ENCODE peak calls at places on chromosome 17, in four cellular contexts. S is RWPE2, Y is ascending aorta, B is ovary. C is an unnamed sample. For H3K36me3 and H3K4me1, the result is how much of the 10 kb centered on the place peaks cover.

GRCh38 chr17:28385037-28385797 is 13.7 kb downstream of the SARM1 start:
- DNase-seq in S (peak), Y (peak), B (no peak), C (no peak)

GRCh38 chr17:59706900-59707181 is 389 bp downstream of the PTRH2 start:
- DNase-seq in S (no peak), Y (no peak), B (no peak), C (no peak)

GRCh38 chr17:10888858-10889257 is 51.0 kb upstream of the PIRT start:
- DNase-seq in S (no peak), Y (no peak), B (no peak), C (no peak)

GRCh38 chr17:55418369-55419268 is 3.0 kb downstream of the MMD start:
- DNase-seq in S (no peak), Y (no peak), B (no peak), C (no peak)

GRCh38 chr17:29581583-29582253 is 7.7 kb downstream of the GIT1 start:
- DNase-seq in S (peak), Y (no peak), B (no peak), C (no peak)

GRCh38 chr17:49489348-49489747 is 5.7 kb upstream of the NGFR start:
- DNase-seq in S (no peak), Y (no peak), B (no peak), C (no peak)

GRCh38 chr17:64707077-64707591 is 45.0 kb upstream of the SMURF2 start:
- DNase-seq in S (peak), Y (peak), B (peak), C (peak)

GRCh38 chr17:9890124-9890523 is 14.9 kb downstream of the RCVRN start:
- DNase-seq in S (no peak), Y (no peak), B (no peak), C (no peak)

GRCh38 chr17:56581635-56582605 is 11.6 kb upstream of the NOG start:
- DNase-seq in S (no peak), Y (no peak), B (no peak), C (no peak)

GRCh38 chr17:17387461-17388362 is 84.5 kb downstream of the NT5M start:
- DNase-seq in S (no peak), Y (no peak), B (no peak), C (no peak)

GRCh38 chr17:36085710-36086268 is 4.2 kb downstream of the CCL3 start:
- DNase-seq in S (no peak), Y (no peak), B (no peak), C (no peak)

GRCh38 chr17:35030780-35031179 is 32.7 kb downstream of the RFFL start:
- DNase-seq in S (no peak), Y (no peak), B (no peak), C (no peak)

GRCh38 chr17:82649501-82650261 is 1.4 kb upstream of the WDR45B start:
- DNase-seq in S (no peak), Y (no peak), B (peak), C (no peak)

GRCh38 chr17:60832206-60832605 is 154.6 kb downstream of the BCAS3 start:
- DNase-seq in S (no peak), Y (no peak), B (no peak), C (no peak)

GRCh38 chr17:14321476-14321949 is 20.6 kb downstream of the HS3ST3B1 start:
- DNase-seq in S (no peak), Y (no peak), B (no peak), C (no peak)

GRCh38 chr17:81533713-81534141 is 5.5 kb downstream of the FSCN2 start:
- DNase-seq in S (no peak), Y (no peak), B (no peak), C (no peak)

GRCh38 chr17:14775761-14776492 is 475.0 kb downstream of the HS3ST3B1 start:
- DNase-seq in S (no peak), Y (no peak), B (no peak), C (no peak)

GRCh38 chr17:28737316-28737715 is 6.5 kb upstream of the TRAF4 start:
- DNase-seq in S (no peak), Y (no peak), B (no peak), C (no peak)

GRCh38 chr17:27339836-27340550 is 46.1 kb downstream of the WSB1 start:
- DNase-seq in S (no peak), Y (no peak), B (no peak), C (peak)

GRCh38 chr17:8894673-8895578 is 27.5 kb upstream of the PIK3R6 start:
- DNase-seq in S (no peak), Y (no peak), B (no peak), C (peak)

DNA sequence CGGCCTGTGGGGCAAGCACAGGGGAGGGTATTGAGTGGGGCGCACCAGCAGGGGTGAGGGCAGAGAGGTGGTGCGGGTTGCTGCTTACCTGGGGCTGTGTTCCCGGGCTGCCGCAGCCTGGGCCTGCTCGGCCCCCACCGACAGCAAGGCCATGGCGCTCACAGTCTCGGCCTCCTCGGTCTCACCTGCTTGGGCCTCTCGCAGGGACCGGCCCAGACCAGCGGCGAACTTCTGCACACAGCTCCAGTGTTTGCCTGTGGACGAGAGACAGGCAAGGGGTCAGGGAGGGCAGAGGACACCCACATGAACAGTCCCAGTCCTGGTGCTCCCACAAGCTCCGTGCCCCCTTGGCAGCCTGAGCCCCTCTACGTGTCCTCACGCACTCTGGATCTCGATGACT is 7.9 kb downstream of the G6PC3 start:
- DNase-seq in S (no peak), Y (no peak), B (no peak), C (no peak)
- H3K36me3 ChIP-seq in S (under half), Y (half or more), B (under half), C (half or more)

GRCh38 chr17:73058022-73058421 is 34.5 kb downstream of the SLC39A11 start:
- DNase-seq in S (no peak), Y (no peak), B (no peak), C (no peak)
- H3K4me1 ChIP-seq in S (under half), Y (under half), B (under half), C (under half)

GRCh38 chr17:31588512-31588911 is 197.0 kb downstream of the RAB11FIP4 start:
- DNase-seq in S (no peak), Y (no peak), B (no peak), C (no peak)

GRCh38 chr17:31595076-31595475 is 203.6 kb downstream of the RAB11FIP4 start:
- DNase-seq in S (no peak), Y (no peak), B (no peak), C (no peak)

GRCh38 chr17:31593806-31594205 is 202.3 kb downstream of the RAB11FIP4 start:
- DNase-seq in S (no peak), Y (peak), B (no peak), C (peak)

GRCh38 chr17:31594416-31594815 is 202.9 kb downstream of the RAB11FIP4 start:
- DNase-seq in S (no peak), Y (no peak), B (no peak), C (no peak)

DNA sequence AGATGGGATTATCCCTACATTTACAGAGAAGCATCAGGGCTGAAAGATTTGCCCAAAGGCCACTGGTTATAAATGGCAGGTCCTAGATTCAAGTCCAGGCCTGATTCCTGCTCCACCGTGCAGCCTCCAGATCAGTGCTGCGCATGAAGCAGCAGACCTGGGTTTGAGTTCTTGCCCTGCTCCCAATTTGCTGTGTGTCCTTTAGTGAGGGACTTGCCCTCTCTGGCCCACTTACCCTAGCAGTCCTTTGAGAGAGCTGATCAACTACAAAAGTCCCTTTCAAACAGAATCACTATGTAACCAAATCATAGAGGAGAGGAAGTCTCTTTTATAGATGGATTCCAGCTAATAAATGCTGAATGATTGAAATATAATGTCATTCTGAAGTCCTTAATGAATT is 200.4 kb downstream of the RAB11FIP4 start:
- DNase-seq in S (no peak), Y (no peak), B (no peak), C (no peak)
- H3K36me3 ChIP-seq in S (under half), Y (under half), B (under half), C (under half)

GRCh38 chr17:4518901-4519300 is 20.2 kb downstream of the SPNS2 start:
- DNase-seq in S (no peak), Y (no peak), B (no peak), C (no peak)
- H3K4me1 ChIP-seq in S (under half), Y (under half), B (under half), C (under half)

GRCh38 chr17:41870097-41870496 is 4.9 kb upstream of the KLHL11 start:
- DNase-seq in S (no peak), Y (no peak), B (no peak), C (no peak)
- H3K36me3 ChIP-seq in S (half or more), Y (half or more), B (under half), C (half or more)

GRCh38 chr17:50924300-50924699 is 58.1 kb upstream of the TOB1 start:
- DNase-seq in S (no peak), Y (no peak), B (no peak), C (no peak)
- H3K4me1 ChIP-seq in S (under half), Y (under half), B (under half), C (under half)

GRCh38 chr17:40129498-40129897 is 7.7 kb downstream of the MSL1 start:
- DNase-seq in S (no peak), Y (no peak), B (no peak), C (no peak)
- H3K36me3 ChIP-seq in S (half or more), Y (half or more), B (under half), C (half or more)

DNA sequence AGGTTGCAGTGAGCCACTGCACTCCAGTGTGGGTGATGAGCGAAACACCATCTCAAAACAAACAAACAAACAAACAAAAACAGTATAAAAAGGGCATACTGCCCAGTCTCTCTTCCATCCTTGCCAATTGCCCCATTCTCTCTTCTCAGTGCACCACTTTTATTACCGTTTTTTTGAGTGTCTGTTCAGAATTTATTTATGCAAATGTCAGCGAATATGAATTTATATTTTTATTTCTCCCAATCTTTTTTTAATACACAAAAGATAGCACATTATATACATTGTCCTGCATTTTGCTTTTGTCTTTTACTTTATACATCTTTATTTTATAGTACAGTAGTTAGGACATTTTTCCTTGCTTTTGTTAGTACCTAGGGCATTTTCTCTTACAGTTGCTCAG is 19.6 kb downstream of the RNF135 start:
- DNase-seq in S (no peak), Y (no peak), B (no peak), C (no peak)
- H3K4me1 ChIP-seq in S (under half), Y (under half), B (under half), C (under half)

GRCh38 chr17:78798695-78799559 is 16.9 kb upstream of the CYTH1 start:
- DNase-seq in S (no peak), Y (no peak), B (no peak), C (no peak)

GRCh38 chr17:78797691-78798585 is 15.9 kb upstream of the CYTH1 start:
- DNase-seq in S (no peak), Y (no peak), B (no peak), C (no peak)

GRCh38 chr17:78802459-78802858 is 20.4 kb upstream of the CYTH1 start:
- DNase-seq in S (no peak), Y (no peak), B (no peak), C (no peak)

GRCh38 chr17:78802008-78802407 is 19.9 kb upstream of the CYTH1 start:
- DNase-seq in S (no peak), Y (no peak), B (no peak), C (no peak)

DNA sequence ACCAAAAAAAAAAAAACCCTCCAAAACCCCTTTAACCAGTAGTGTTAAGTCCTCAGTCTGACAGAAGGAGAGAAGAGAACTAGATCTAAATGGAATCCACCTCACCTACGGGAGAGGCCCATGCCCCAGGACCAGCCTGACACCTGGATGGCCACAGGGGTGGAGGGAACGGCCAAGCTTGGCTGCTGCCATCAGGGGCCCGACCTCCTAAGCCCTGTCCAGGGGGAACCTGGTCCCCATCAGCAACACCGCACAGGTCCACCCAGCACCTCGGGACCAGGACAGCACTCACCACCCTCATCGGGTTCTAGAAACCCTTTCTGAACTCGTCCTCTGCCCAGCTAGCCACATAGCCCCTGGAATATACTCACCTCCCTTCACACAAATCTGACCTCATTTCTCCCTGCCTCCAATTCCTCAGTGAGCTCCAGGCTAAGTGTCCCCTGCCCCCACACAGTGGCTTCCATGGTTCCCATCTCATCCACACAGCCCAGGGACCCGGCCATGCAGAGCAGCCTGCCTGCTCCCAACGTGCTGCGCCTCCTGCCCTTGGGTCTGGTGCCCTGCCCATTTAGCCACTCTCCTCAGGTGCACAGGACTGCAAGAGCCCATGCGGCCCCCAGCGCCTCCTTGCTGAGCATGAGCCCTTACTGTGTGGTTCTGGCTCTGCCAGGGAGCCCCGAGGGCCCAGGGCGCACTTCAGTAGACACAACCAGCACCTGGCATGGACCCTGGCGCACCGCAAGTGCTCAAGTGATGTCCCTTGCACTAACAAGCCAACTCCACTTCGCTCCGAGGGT is 18.3 kb upstream of the CYTH1 start:
- DNase-seq in S (no peak), Y (no peak), B (no peak), C (no peak)
- H3K36me3 ChIP-seq in S (half or more), Y (half or more), B (under half), C (half or more)

GRCh38 chr17:48107137-48108055 is at the start of gene SNX11:
- DNase-seq in S (peak), Y (peak), B (peak), C (peak)

GRCh38 chr17:48103379-48103715 is 2.1 kb upstream of the CBX1 start:
- DNase-seq in S (no peak), Y (no peak), B (no peak), C (no peak)

GRCh38 chr17:48104440-48104839 is 3.1 kb upstream of the SNX11 start:
- DNase-seq in S (no peak), Y (no peak), B (no peak), C (no peak)

GRCh38 chr17:48102700-48103378 is 1.6 kb upstream of the CBX1 start:
- DNase-seq in S (no peak), Y (no peak), B (no peak), C (peak)

GRCh38 chr17:48106802-48107136 is 797 bp upstream of the SNX11 start:
- DNase-seq in S (no peak), Y (no peak), B (no peak), C (no peak)
- H3K4me1 ChIP-seq in S (under half), Y (under half), B (under half), C (under half)